ENCODE peak calls at places on chromosomes 2 and 18, in nine cellular contexts. S is lower lobe of right lung, U is heart left ventricle, X is endothelial cell, B is A549, M is Calu3, P is HCT116, N is bronchial epithelial cell, L is GM12865. V is an unnamed sample.

GRCh38 chr18:39761273-39761672 is 2193.8 kb upstream of the PIK3C3 start:
- DNase-seq in S (no peak), U (no peak), X (no peak), B (no peak), M (no peak), P (no peak), N (peak), L (no peak), V (no peak)

GRCh38 chr2:241609859-241610793 is 26.8 kb downstream of the THAP4 start:
- DNase-seq in S (peak), U (peak), X (peak), B (no peak), M (peak), P (no peak), N (peak), L (peak), V (peak)

GRCh38 chr2:121386707-121387106 is 101.7 kb upstream of the TFCP2L1 start:
- DNase-seq in S (no peak), U (no peak), X (no peak), B (no peak), M (no peak), P (no peak), N (peak), L (no peak), V (no peak)

GRCh38 chr2:98518106-98518505 is 73.4 kb downstream of the INPP4A start:
- DNase-seq in S (no peak), U (no peak), X (peak), B (no peak), M (peak), P (no peak), N (peak), L (peak), V (peak)

GRCh38 chr18:9828794-9829712 is 56.7 kb upstream of the TXNDC2 start:
- DNase-seq in S (no peak), U (no peak), X (no peak), B (no peak), M (no peak), P (no peak), N (no peak), L (no peak), V (no peak)

GRCh38 chr18:48680339-48680738 is 141.5 kb downstream of the CTIF start:
- DNase-seq in S (no peak), U (no peak), X (no peak), B (no peak), M (no peak), P (no peak), N (no peak), L (no peak), V (no peak)

GRCh38 chr18:67232991-67233390 is 283.5 kb downstream of the DSEL start:
- DNase-seq in S (no peak), U (no peak), X (no peak), B (no peak), M (no peak), P (no peak), N (peak), L (no peak), V (no peak)

GRCh38 chr2:199992296-199992695 is 36.9 kb downstream of the MAIP1 start:
- DNase-seq in S (no peak), U (no peak), X (no peak), B (no peak), M (no peak), P (no peak), N (no peak), L (no peak), V (no peak)

GRCh38 chr2:162475661-162476060 is 131.7 kb downstream of the GCA start:
- DNase-seq in S (no peak), U (no peak), X (no peak), B (no peak), M (peak), P (no peak), N (peak), L (no peak), V (no peak)

GRCh38 chr18:9594782-9595181 is 19.6 kb downstream of the PPP4R1 start:
- DNase-seq in S (no peak), U (no peak), X (no peak), B (no peak), M (no peak), P (no peak), N (peak), L (peak), V (peak)

GRCh38 chr2:25228848-25229674 is 60.7 kb upstream of the POMC start:
- DNase-seq in S (peak), U (peak), X (peak), B (peak), M (peak), P (peak), N (peak), L (peak), V (peak)

GRCh38 chr2:182381225-182381624 is 45.6 kb downstream of the PDE1A start:
- DNase-seq in S (no peak), U (no peak), X (no peak), B (no peak), M (no peak), P (no peak), N (no peak), L (no peak), V (no peak)

GRCh38 chr2:238719641-238720040 is 128.2 kb upstream of the TWIST2 start:
- DNase-seq in S (no peak), U (no peak), X (no peak), B (no peak), M (no peak), P (no peak), N (no peak), L (no peak), V (no peak)

GRCh38 chr18:63071566-63072175 is 247.9 kb downstream of the BCL2 start:
- DNase-seq in S (no peak), U (no peak), X (no peak), B (no peak), M (no peak), P (no peak), N (peak), L (no peak), V (no peak)

GRCh38 chr18:74147491-74147778 is 199 bp downstream of the FBXO15 start:
- DNase-seq in S (no peak), U (no peak), X (no peak), B (no peak), M (no peak), P (no peak), N (no peak), L (no peak), V (no peak)

GRCh38 chr2:55106148-55106547 is 55.9 kb upstream of the RTN4 start:
- DNase-seq in S (no peak), U (no peak), X (no peak), B (no peak), M (no peak), P (no peak), N (peak), L (no peak), V (no peak)

GRCh38 chr2:69724540-69725159 is 17.3 kb upstream of the ANXA4 start:
- DNase-seq in S (peak), U (peak), X (peak), B (peak), M (peak), P (peak), N (peak), L (peak), V (peak)
- TF ChIP-seq CTCF in S (peak), U (peak), X (peak), B (peak), M (peak), P (peak), N (peak), L (peak), V (peak)

GRCh38 chr2:65265090-65266045 is 37.7 kb downstream of the ACTR2 start:
- DNase-seq in S (no peak), U (peak), X (no peak), B (peak), M (peak), P (peak), N (peak), L (peak), V (no peak)
- TF ChIP-seq CTCF in S (peak), U (peak), X (peak), B (peak), M (peak), P (peak), N (peak), L (peak), V (peak)

GRCh38 chr2:167134381-167135072 is 246.2 kb downstream of the XIRP2 start:
- DNase-seq in S (no peak), U (no peak), X (no peak), B (peak), M (no peak), P (no peak), N (peak), L (no peak), V (no peak)

GRCh38 chr2:167135691-167136090 is 247.4 kb downstream of the XIRP2 start:
- DNase-seq in S (no peak), U (no peak), X (peak), B (no peak), M (no peak), P (no peak), N (no peak), L (no peak), V (no peak)

GRCh38 chr2:167140330-167140729 is 252.1 kb downstream of the XIRP2 start:
- DNase-seq in S (no peak), U (no peak), X (no peak), B (no peak), M (no peak), P (no peak), N (no peak), L (no peak), V (no peak)

GRCh38 chr2:167133614-167134013 is 245.3 kb downstream of the XIRP2 start:
- DNase-seq in S (no peak), U (no peak), X (no peak), B (no peak), M (no peak), P (no peak), N (peak), L (no peak), V (no peak)

GRCh38 chr2:167136876-167137579 is 248.7 kb downstream of the XIRP2 start:
- DNase-seq in S (no peak), U (no peak), X (no peak), B (no peak), M (no peak), P (no peak), N (peak), L (no peak), V (no peak)
- TF ChIP-seq CTCF in S (no peak), U (no peak), X (no peak), B (no peak), M (no peak), P (no peak), N (no peak), L (no peak), V (no peak)

GRCh38 chr18:59101830-59102414 is 37.8 kb upstream of the SEC11C start:
- DNase-seq in S (no peak), U (no peak), X (no peak), B (no peak), M (no peak), P (no peak), N (no peak), L (no peak), V (no peak)

GRCh38 chr18:59091204-59091603 is 48.5 kb upstream of the SEC11C start:
- DNase-seq in S (no peak), U (no peak), X (no peak), B (no peak), M (no peak), P (no peak), N (no peak), L (no peak), V (no peak)

GRCh38 chr18:59093668-59094067 is 46.0 kb upstream of the SEC11C start:
- DNase-seq in S (no peak), U (no peak), X (no peak), B (no peak), M (no peak), P (no peak), N (no peak), L (peak), V (no peak)

GRCh38 chr18:59094569-59094968 is 45.1 kb upstream of the SEC11C start:
- DNase-seq in S (no peak), U (no peak), X (no peak), B (no peak), M (no peak), P (no peak), N (no peak), L (peak), V (no peak)

DNA sequence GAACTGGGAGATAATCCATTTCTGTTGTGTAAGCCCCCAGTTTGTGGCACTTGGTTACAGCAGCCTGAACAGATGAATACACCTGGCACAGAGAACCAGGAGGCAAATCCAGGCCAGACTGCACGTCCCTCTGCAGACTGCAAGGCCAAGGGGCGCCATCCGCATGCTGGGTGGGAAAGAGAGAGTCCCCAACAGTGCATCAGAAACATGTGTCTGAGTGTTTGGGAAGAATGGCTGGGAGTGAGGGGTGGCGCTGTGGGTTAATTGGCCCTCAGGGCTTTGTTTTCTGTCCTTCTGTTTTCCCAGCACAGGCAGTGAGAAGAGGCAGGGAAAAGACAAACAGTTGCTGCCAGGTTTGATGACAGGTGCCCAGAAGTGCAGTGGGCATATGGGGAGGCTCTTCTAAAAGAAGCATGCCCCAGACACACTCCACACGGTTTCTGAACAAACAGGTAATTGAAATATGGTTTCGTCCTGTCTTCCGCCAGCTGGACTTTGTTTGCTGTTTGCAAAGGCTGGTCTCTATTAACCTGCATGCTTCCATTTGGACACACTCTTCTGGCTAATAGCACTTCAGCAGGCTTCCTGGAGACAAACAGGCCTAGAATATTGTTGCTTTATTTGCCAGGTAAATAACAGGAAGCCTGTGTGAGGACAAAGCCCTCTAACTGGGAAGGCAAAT is 43.4 kb upstream of the SEC11C start:
- DNase-seq in S (no peak), U (no peak), X (no peak), B (no peak), M (no peak), P (no peak), N (no peak), L (no peak), V (no peak)
- TF ChIP-seq CTCF in S (no peak), U (no peak), X (no peak), B (no peak), M (no peak), P (no peak), N (no peak), L (no peak), V (no peak)

GRCh38 chr18:37845498-37845897 is 279.9 kb upstream of the CELF4 start:
- DNase-seq in S (no peak), U (no peak), X (no peak), B (no peak), M (no peak), P (no peak), N (no peak), L (no peak), V (no peak)

GRCh38 chr18:37846996-37847395 is 281.4 kb upstream of the CELF4 start:
- DNase-seq in S (no peak), U (no peak), X (no peak), B (no peak), M (no peak), P (no peak), N (no peak), L (no peak), V (no peak)

GRCh38 chr18:37847544-37847943 is 281.9 kb upstream of the CELF4 start:
- DNase-seq in S (no peak), U (no peak), X (no peak), B (no peak), M (no peak), P (no peak), N (no peak), L (no peak), V (no peak)

GRCh38 chr18:37844209-37844970 is 278.8 kb upstream of the CELF4 start:
- DNase-seq in S (no peak), U (no peak), X (no peak), B (no peak), M (no peak), P (no peak), N (no peak), L (no peak), V (no peak)
- TF ChIP-seq CTCF in S (no peak), U (no peak), X (no peak), B (no peak), M (no peak), P (no peak), N (no peak), L (no peak), V (no peak)

V was measured in GM13977.